ENCODE peak calls at places on chromosomes 6 and 20, in ten cellular contexts. Z is cardiac septum, G is fibroblast of mammary gland, N is HuH-7.5, Q is substantia nigra, S is H54, C is kidney tubule cell, Y is HFFc6, E is ACHN, J is MV-4-11. M is an unnamed sample.

GRCh38 chr20:17636523-17637412 is 45.3 kb downstream of the RRBP1 start:
- DNase-seq in Z (no peak), G (peak), N (no peak), Q (peak), S (no peak), C (no peak), Y (no peak), E (no peak), J (no peak), M (no peak)

GRCh38 chr6:110714143-110714542 is 101.1 kb downstream of the CDK19 start:
- DNase-seq in Z (no peak), G (peak), N (no peak), Q (no peak), S (no peak), C (no peak), Y (no peak), E (no peak), J (no peak), M (peak)

GRCh38 chr20:48801197-48801596 is 26.6 kb downstream of the PREX1 start:
- DNase-seq in Z (no peak), G (no peak), N (no peak), Q (no peak), S (no peak), C (no peak), Y (no peak), E (no peak), J (no peak), M (no peak)

GRCh38 chr6:121837545-121838229 is 402.2 kb downstream of the GJA1 start:
- DNase-seq in Z (no peak), G (no peak), N (no peak), Q (no peak), S (no peak), C (no peak), Y (no peak), E (no peak), J (no peak), M (no peak)

GRCh38 chr6:11425431-11425871 is 112.1 kb upstream of the TMEM170B start:
- DNase-seq in Z (no peak), G (no peak), N (no peak), Q (no peak), S (no peak), C (peak), Y (no peak), E (peak), J (no peak), M (peak)

GRCh38 chr6:96898241-96898851 is 655 bp upstream of the NDUFAF4 start:
- DNase-seq in Z (no peak), G (peak), N (no peak), Q (no peak), S (no peak), C (peak), Y (peak), E (peak), J (no peak), M (peak)

GRCh38 chr20:15642676-15643075 is 930.6 kb downstream of the KIF16B start:
- DNase-seq in Z (no peak), G (peak), N (no peak), Q (no peak), S (no peak), C (peak), Y (peak), E (no peak), J (no peak), M (no peak)

GRCh38 chr6:5636210-5637030 is 370.3 kb downstream of the NRN1 start:
- DNase-seq in Z (peak), G (no peak), N (no peak), Q (no peak), S (no peak), C (no peak), Y (no peak), E (no peak), J (no peak), M (no peak)

GRCh38 chr20:16025084-16025483 is 548.2 kb downstream of the KIF16B start:
- DNase-seq in Z (no peak), G (no peak), N (no peak), Q (no peak), S (no peak), C (no peak), Y (no peak), E (no peak), J (no peak), M (no peak)

M was measured in HCEC 1CT.